ENCODE peak calls at places on chromosomes 12 and 14, in four cellular contexts. W, V, Z and I are unnamed samples.

GRCh38 chr14:58107947-58108552 is 44.0 kb downstream of the ARMH4 start:
- DNase-seq in W (no peak), V (peak), Z (peak), I (peak)

GRCh38 chr14:106489112-106489881 is 962.9 kb downstream of the TMEM121 start:
- DNase-seq in W (peak), V (no peak), Z (no peak), I (no peak)

GRCh38 chr12:45409966-45410365 is 194.1 kb downstream of the ANO6 start:
- DNase-seq in W (no peak), V (no peak), Z (no peak), I (no peak)

GRCh38 chr12:97386133-97386581 is 76.4 kb upstream of the RMST start:
- DNase-seq in W (no peak), V (no peak), Z (no peak), I (peak)

GRCh38 chr12:75239987-75240386 is 30.3 kb upstream of the KCNC2 start:
- DNase-seq in W (no peak), V (no peak), Z (no peak), I (no peak)

GRCh38 chr14:95467232-95467631 is 49.2 kb downstream of the SYNE3 start:
- DNase-seq in W (no peak), V (no peak), Z (no peak), I (no peak)

GRCh38 chr14:50026396-50026795 is 90.0 kb downstream of the VCPKMT start:
- DNase-seq in W (no peak), V (no peak), Z (no peak), I (no peak)

GRCh38 chr12:118259079-118259478 is 113.6 kb downstream of the TAOK3 start:
- DNase-seq in W (no peak), V (no peak), Z (no peak), I (no peak)

GRCh38 chr12:43795716-43796282 is 10.3 kb downstream of the TWF1 start:
- DNase-seq in W (no peak), V (no peak), Z (no peak), I (no peak)

GRCh38 chr12:3256103-3256551 is 178.9 kb downstream of the TSPAN9 start:
- DNase-seq in W (no peak), V (no peak), Z (no peak), I (no peak)

GRCh38 chr14:69580009-69580577 is 5.4 kb upstream of the CCDC177 start:
- DNase-seq in W (no peak), V (peak), Z (no peak), I (no peak)

GRCh38 chr12:111209779-111210178 is 159.1 kb downstream of the PHETA1 start:
- DNase-seq in W (no peak), V (no peak), Z (no peak), I (no peak)

GRCh38 chr12:121579981-121580868 is 598 bp downstream of the KDM2B start:
- DNase-seq in W (peak), V (peak), Z (peak), I (no peak)

GRCh38 chr14:23154876-23155587 is 28.4 kb downstream of the SLC7A8 start:
- DNase-seq in W (no peak), V (peak), Z (no peak), I (peak)

GRCh38 chr14:91669867-91670266 is 62.0 kb downstream of the CATSPERB start:
- DNase-seq in W (no peak), V (no peak), Z (no peak), I (no peak)

GRCh38 chr12:52836042-52836466 is 1.9 kb upstream of the KRT79 start:
- DNase-seq in W (peak), V (no peak), Z (no peak), I (peak)

GRCh38 chr12:114672817-114673168 is 11.2 kb downstream of the TBX3 start:
- DNase-seq in W (no peak), V (no peak), Z (no peak), I (no peak)